ENCODE peak calls at places on chromosomes 3 and 15, in six cellular contexts. J is ACHN; T is uterus; W is IMR-90; F is activated CD4-positive, alpha-beta T cell treated with anti-CD3 and anti-CD28 coated beads, Interleukin-2, amount 50 U/mL, for 24 hours; E is mesenchymal stem cell. M is an unnamed sample.

GRCh38 chr15:31239409-31239808 is 87.2 kb upstream of the KLF13 start:
- DNase-seq in J (no peak), T (no peak), F (no peak), E (no peak), W (no peak), M (no peak)

GRCh38 chr3:41239587-41239986 is 40.3 kb downstream of the CTNNB1 start:
- DNase-seq in E (peak; percentile 20), T (no peak), W (no peak), F (no peak), J (no peak), M (no peak)

GRCh38 chr15:65286069-65286703 is 497 bp downstream of the PARP16 start:
- DNase-seq in W (no peak), E (peak; percentile 44), F (no peak), T (no peak), J (peak; percentile 31), M (no peak)

GRCh38 chr3:23221136-23221535 is 18.0 kb downstream of the UBE2E2 start:
- DNase-seq in F (no peak), E (no peak), T (no peak), W (no peak), J (no peak), M (no peak)

GRCh38 chr15:64596701-64597468 is 136.5 kb downstream of the ZNF609 start:
- DNase-seq in E (peak; percentile 74), F (no peak), J (peak; percentile 14), W (peak; percentile 45), T (peak; percentile 20), M (no peak)

GRCh38 chr3:126056681-126057546 is 27.0 kb downstream of the SLC41A3 start:
- DNase-seq in W (peak; percentile 2), F (no peak), E (no peak), J (no peak), T (no peak), M (no peak)

GRCh38 chr15:60005352-60006202 is 1.5 kb downstream of the FOXB1 start:
- DNase-seq in T (no peak), F (no peak), W (no peak), E (no peak), J (no peak), M (no peak)

GRCh38 chr3:71102111-71103039 is 481.2 kb downstream of the FOXP1 start:
- DNase-seq in W (peak; percentile 99), F (no peak), T (no peak), E (peak; percentile 96), J (peak; percentile 25), M (no peak)

GRCh38 chr3:171317133-171317532 is 143.1 kb downstream of the TNIK start:
- DNase-seq in F (no peak), W (no peak), E (no peak), T (no peak), J (no peak), M (no peak)

GRCh38 chr15:85337398-85338074 is 42.9 kb upstream of the AKAP13 start:
- DNase-seq in F (no peak), E (no peak), T (no peak), J (no peak), W (no peak), M (no peak)

GRCh38 chr15:72402726-72403125 is 4.6 kb downstream of the TMEM202 start:
- DNase-seq in W (no peak), J (no peak), E (no peak), T (no peak), F (no peak), M (no peak)

GRCh38 chr3:138850151-138850550 is 15.4 kb upstream of the PIK3CB start:
- DNase-seq in W (peak; percentile 52), T (no peak), F (no peak), J (no peak), E (peak; percentile 31), M (no peak)

GRCh38 chr3:31960793-31961431 is 20.1 kb downstream of the OSBPL10 start:
- DNase-seq in J (peak; percentile 81), W (peak; percentile 65), F (no peak), E (no peak), T (no peak), M (no peak)

GRCh38 chr3:75294124-75294523 is 370.0 kb upstream of the FRG2C start:
- DNase-seq in J (peak; percentile 19), F (no peak), T (peak; percentile 18), E (peak; percentile 44), W (peak; percentile 35), M (no peak)

GRCh38 chr3:151827816-151828215 is 13.9 kb downstream of the AADAC start:
- DNase-seq in E (no peak), T (no peak), F (no peak), J (no peak), W (no peak), M (no peak)

GRCh38 chr3:46264002-46264401 is 21.7 kb downstream of the CCR3 start:
- DNase-seq in T (no peak), W (no peak), E (no peak), J (no peak), F (no peak), M (no peak)

GRCh38 chr15:51327081-51327480 is 11.3 kb downstream of the CYP19A1 start:
- DNase-seq in W (no peak), J (no peak), F (no peak), E (no peak), T (no peak), M (no peak)

GRCh38 chr3:123159926-123160635 is 41.7 kb upstream of the SEC22A start:
- DNase-seq in F (no peak), W (peak; percentile 62), T (no peak), J (no peak), E (peak; percentile 15), M (no peak)

GRCh38 chr3:82627733-82628132 is 866.3 kb upstream of the GBE1 start:
- DNase-seq in J (no peak), T (no peak), E (no peak), W (no peak), F (no peak), M (no peak)

GRCh38 chr15:71048913-71049675 is 66.2 kb upstream of the THSD4 start:
- DNase-seq in E (peak; percentile 79), T (no peak), J (peak; percentile 67), F (no peak), W (peak; percentile 99), M (no peak)

GRCh38 chr3:81550415-81550814 is 211.0 kb downstream of the GBE1 start:
- DNase-seq in E (no peak), T (no peak), J (no peak), F (no peak), W (peak; percentile 20), M (no peak)

GRCh38 chr3:148211725-148212124 is 486.0 kb upstream of the AGTR1 start:
- DNase-seq in W (peak; percentile 17), E (no peak), F (no peak), J (no peak), T (no peak), M (no peak)

GRCh38 chr3:179615458-179616173 is 11.0 kb downstream of the NDUFB5 start:
- DNase-seq in F (no peak), T (no peak), W (peak; percentile 10), J (peak; percentile 19), E (no peak), M (no peak)

GRCh38 chr15:28983432-28984311 is 97.9 kb downstream of the APBA2 start:
- DNase-seq in E (no peak), W (no peak), J (no peak), T (no peak), F (no peak), M (no peak)

GRCh38 chr15:49982586-49982985 is 136.4 kb downstream of the ATP8B4 start:
- DNase-seq in F (no peak), W (peak; percentile 89), T (no peak), E (peak; percentile 76), J (no peak), M (no peak)

GRCh38 chr3:196627043-196627442 is 12.5 kb upstream of the NRROS start:
- DNase-seq in T (no peak), F (no peak), J (no peak), W (no peak), E (no peak), M (no peak)

GRCh38 chr15:52765779-52766178 is 24.4 kb downstream of the ONECUT1 start:
- DNase-seq in E (no peak), W (peak; percentile 6), T (no peak), F (no peak), J (peak; percentile 6), M (no peak)

GRCh38 chr3:176584413-176585176 is 612.7 kb downstream of the TBL1XR1 start:
- DNase-seq in W (peak; percentile 35), E (peak; percentile 14), F (no peak), T (no peak), J (no peak), M (no peak)

M was measured in T follicular helper cell.